ENCODE peak calls at places on chromosomes 6 and 20, in nine cellular contexts. One of them, this sample, is unnamed.

GRCh38 chr6:113111550-113111949 is 745.6 kb upstream of the MARCKS start:
- DNase-seq in ascending aorta: no peak
- DNase-seq in tibial nerve: no peak
- DNase-seq in SK-N-SH: no peak
- DNase-seq in heart left ventricle: no peak
- DNase-seq in K562: no peak
- DNase-seq in upper lobe of right lung: no peak
- DNase-seq in A673: no peak
- DNase-seq in lower lobe of right lung: no peak
- DNase-seq in this sample: no peak

GRCh38 chr6:51910846-51911245 is 176.6 kb downstream of the PKHD1 start:
- DNase-seq in SK-N-SH: no peak
- DNase-seq in tibial nerve: no peak
- DNase-seq in heart left ventricle: no peak
- DNase-seq in upper lobe of right lung: no peak
- DNase-seq in A673: no peak
- DNase-seq in ascending aorta: no peak
- DNase-seq in lower lobe of right lung: no peak
- DNase-seq in K562: no peak
- DNase-seq in this sample: no peak

GRCh38 chr6:122042380-122042779 is 357.1 kb upstream of the HSF2 start:
- DNase-seq in lower lobe of right lung: no peak
- DNase-seq in upper lobe of right lung: no peak
- DNase-seq in SK-N-SH: no peak
- DNase-seq in heart left ventricle: no peak
- DNase-seq in tibial nerve: no peak
- DNase-seq in A673: no peak
- DNase-seq in K562: no peak
- DNase-seq in ascending aorta: no peak
- DNase-seq in this sample: no peak

GRCh38 chr20:41510847-41511453 is 107.2 kb downstream of the CHD6 start:
- DNase-seq in upper lobe of right lung: no peak
- DNase-seq in ascending aorta: no peak
- DNase-seq in SK-N-SH: no peak
- DNase-seq in K562: peak; percentile 18
- DNase-seq in lower lobe of right lung: no peak
- DNase-seq in A673: no peak
- DNase-seq in heart left ventricle: no peak
- DNase-seq in tibial nerve: no peak
- DNase-seq in this sample: no peak

GRCh38 chr20:34843421-34843820 is 18.0 kb upstream of the NCOA6 start:
- DNase-seq in SK-N-SH: no peak
- DNase-seq in A673: no peak
- DNase-seq in lower lobe of right lung: no peak
- DNase-seq in heart left ventricle: no peak
- DNase-seq in tibial nerve: no peak
- DNase-seq in K562: no peak
- DNase-seq in upper lobe of right lung: no peak
- DNase-seq in ascending aorta: no peak
- DNase-seq in this sample: no peak

GRCh38 chr20:25280574-25281535 is 33.0 kb downstream of the PYGB start:
- DNase-seq in heart left ventricle: peak; percentile 25
- DNase-seq in upper lobe of right lung: peak; percentile 52
- DNase-seq in ascending aorta: peak; percentile 56
- DNase-seq in tibial nerve: no peak
- DNase-seq in SK-N-SH: no peak
- DNase-seq in A673: no peak
- DNase-seq in K562: no peak
- DNase-seq in lower lobe of right lung: peak; percentile 43
- DNase-seq in this sample: peak; percentile 7

GRCh38 chr20:61118429-61119224 is 133.4 kb upstream of the CDH4 start:
- DNase-seq in tibial nerve: no peak
- DNase-seq in A673: no peak
- DNase-seq in heart left ventricle: no peak
- DNase-seq in lower lobe of right lung: no peak
- DNase-seq in SK-N-SH: no peak
- DNase-seq in upper lobe of right lung: no peak
- DNase-seq in ascending aorta: no peak
- DNase-seq in K562: no peak
- DNase-seq in this sample: no peak

GRCh38 chr6:81749704-81750103 is 2.8 kb downstream of the TENT5A start:
- DNase-seq in SK-N-SH: no peak
- DNase-seq in upper lobe of right lung: no peak
- DNase-seq in lower lobe of right lung: no peak
- DNase-seq in K562: no peak
- DNase-seq in A673: no peak
- DNase-seq in tibial nerve: no peak
- DNase-seq in heart left ventricle: peak; percentile 55
- DNase-seq in ascending aorta: no peak
- DNase-seq in this sample: no peak

GRCh38 chr6:27178001-27178730 is 69.3 kb upstream of the PRSS16 start:
- DNase-seq in A673: peak; percentile 91
- DNase-seq in K562: no peak
- DNase-seq in tibial nerve: peak; percentile 38
- DNase-seq in upper lobe of right lung: no peak
- DNase-seq in heart left ventricle: peak; percentile 67
- DNase-seq in ascending aorta: peak; percentile 88
- DNase-seq in SK-N-SH: peak; percentile 35
- DNase-seq in lower lobe of right lung: no peak
- DNase-seq in this sample: no peak

GRCh38 chr6:24387818-24388217 is 14.9 kb upstream of the MRS2 start:
- DNase-seq in tibial nerve: no peak
- DNase-seq in K562: no peak
- DNase-seq in SK-N-SH: no peak
- DNase-seq in ascending aorta: no peak
- DNase-seq in upper lobe of right lung: no peak
- DNase-seq in lower lobe of right lung: no peak
- DNase-seq in A673: no peak
- DNase-seq in heart left ventricle: no peak
- DNase-seq in this sample: no peak

GRCh38 chr20:31472395-31473330 is 2.3 kb downstream of the DEFB124 start:
- DNase-seq in ascending aorta: no peak
- DNase-seq in tibial nerve: no peak
- DNase-seq in lower lobe of right lung: no peak
- DNase-seq in upper lobe of right lung: no peak
- DNase-seq in A673: no peak
- DNase-seq in heart left ventricle: peak; percentile 40
- DNase-seq in SK-N-SH: no peak
- DNase-seq in K562: no peak
- DNase-seq in this sample: no peak

GRCh38 chr20:112396-112795 is 24.9 kb downstream of the DEFB125 start:
- DNase-seq in heart left ventricle: no peak
- DNase-seq in lower lobe of right lung: no peak
- DNase-seq in tibial nerve: no peak
- DNase-seq in A673: no peak
- DNase-seq in upper lobe of right lung: no peak
- DNase-seq in ascending aorta: no peak
- DNase-seq in K562: no peak
- DNase-seq in SK-N-SH: no peak
- DNase-seq in this sample: no peak

GRCh38 chr20:17612287-17612974 is 42.6 kb downstream of the DSTN start:
- DNase-seq in tibial nerve: peak; percentile 6
- DNase-seq in upper lobe of right lung: peak; percentile 69
- DNase-seq in lower lobe of right lung: peak; percentile 65
- DNase-seq in K562: no peak
- DNase-seq in A673: no peak
- DNase-seq in SK-N-SH: peak; percentile 3
- DNase-seq in ascending aorta: peak; percentile 88
- DNase-seq in heart left ventricle: peak; percentile 42
- DNase-seq in this sample: peak; percentile 53

GRCh38 chr6:40804905-40805304 is 217.7 kb upstream of the LRFN2 start:
- DNase-seq in A673: no peak
- DNase-seq in K562: no peak
- DNase-seq in ascending aorta: no peak
- DNase-seq in SK-N-SH: peak; percentile 48
- DNase-seq in upper lobe of right lung: no peak
- DNase-seq in tibial nerve: no peak
- DNase-seq in heart left ventricle: no peak
- DNase-seq in lower lobe of right lung: no peak
- DNase-seq in this sample: no peak

GRCh38 chr6:158565482-158566040 is 5.7 kb downstream of the TMEM181 start:
- DNase-seq in K562: no peak
- DNase-seq in heart left ventricle: no peak
- DNase-seq in A673: no peak
- DNase-seq in tibial nerve: no peak
- DNase-seq in upper lobe of right lung: no peak
- DNase-seq in ascending aorta: peak; percentile 43
- DNase-seq in lower lobe of right lung: no peak
- DNase-seq in SK-N-SH: no peak
- DNase-seq in this sample: no peak
- TF ChIP-seq CTCF in K562: peak; percentile 24
- TF ChIP-seq CTCF in heart left ventricle: no peak
- TF ChIP-seq CTCF in A673: no peak
- TF ChIP-seq CTCF in tibial nerve: no peak
- TF ChIP-seq CTCF in upper lobe of right lung: no peak
- TF ChIP-seq CTCF in ascending aorta: no peak
- TF ChIP-seq CTCF in lower lobe of right lung: no peak
- TF ChIP-seq CTCF in SK-N-SH: peak; percentile 12
- TF ChIP-seq CTCF in this sample: no peak

GRCh38 chr20:47544852-47545251 is 43.2 kb downstream of the NCOA3 start:
- DNase-seq in heart left ventricle: no peak
- DNase-seq in tibial nerve: no peak
- DNase-seq in A673: no peak
- DNase-seq in upper lobe of right lung: no peak
- DNase-seq in K562: no peak
- DNase-seq in ascending aorta: no peak
- DNase-seq in SK-N-SH: no peak
- DNase-seq in lower lobe of right lung: no peak
- DNase-seq in this sample: no peak

GRCh38 chr20:47544240-47544639 is 42.6 kb downstream of the NCOA3 start:
- DNase-seq in SK-N-SH: no peak
- DNase-seq in K562: no peak
- DNase-seq in ascending aorta: no peak
- DNase-seq in lower lobe of right lung: no peak
- DNase-seq in A673: no peak
- DNase-seq in tibial nerve: peak; percentile 3
- DNase-seq in heart left ventricle: no peak
- DNase-seq in upper lobe of right lung: no peak
- DNase-seq in this sample: no peak

GRCh38 chr20:47545499-47545898 is 43.8 kb downstream of the NCOA3 start:
- DNase-seq in heart left ventricle: no peak
- DNase-seq in ascending aorta: no peak
- DNase-seq in tibial nerve: no peak
- DNase-seq in SK-N-SH: no peak
- DNase-seq in upper lobe of right lung: no peak
- DNase-seq in lower lobe of right lung: no peak
- DNase-seq in A673: no peak
- DNase-seq in K562: no peak
- DNase-seq in this sample: no peak

GRCh38 chr20:47547034-47547387 is 45.3 kb downstream of the NCOA3 start:
- DNase-seq in A673: no peak
- DNase-seq in SK-N-SH: no peak
- DNase-seq in tibial nerve: no peak
- DNase-seq in lower lobe of right lung: no peak
- DNase-seq in ascending aorta: no peak
- DNase-seq in K562: no peak
- DNase-seq in heart left ventricle: no peak
- DNase-seq in upper lobe of right lung: no peak
- DNase-seq in this sample: no peak

GRCh38 chr20:47546184-47547033 is 44.7 kb downstream of the NCOA3 start:
- DNase-seq in A673: no peak
- DNase-seq in SK-N-SH: no peak
- DNase-seq in upper lobe of right lung: no peak
- DNase-seq in heart left ventricle: no peak
- DNase-seq in K562: no peak
- DNase-seq in tibial nerve: no peak
- DNase-seq in lower lobe of right lung: no peak
- DNase-seq in ascending aorta: no peak
- DNase-seq in this sample: no peak
- H3K4me1 ChIP-seq in A673: peaks cover 27% of the 10 kb centered on the region
- H3K4me1 ChIP-seq in SK-N-SH: peaks cover 4% of the 10 kb centered on the region
- H3K4me1 ChIP-seq in upper lobe of right lung: peaks cover 4% of the 10 kb centered on the region
- H3K4me1 ChIP-seq in heart left ventricle: peaks cover 12% of the 10 kb centered on the region
- H3K4me1 ChIP-seq in K562: peaks cover 6% of the 10 kb centered on the region
- H3K4me1 ChIP-seq in tibial nerve: peaks cover 5% of the 10 kb centered on the region
- H3K4me1 ChIP-seq in lower lobe of right lung: peaks cover 22% of the 10 kb centered on the region
- H3K4me1 ChIP-seq in ascending aorta: peaks cover 13% of the 10 kb centered on the region
- H3K4me1 ChIP-seq in this sample: peaks cover 29% of the 10 kb centered on the region

DNA sequence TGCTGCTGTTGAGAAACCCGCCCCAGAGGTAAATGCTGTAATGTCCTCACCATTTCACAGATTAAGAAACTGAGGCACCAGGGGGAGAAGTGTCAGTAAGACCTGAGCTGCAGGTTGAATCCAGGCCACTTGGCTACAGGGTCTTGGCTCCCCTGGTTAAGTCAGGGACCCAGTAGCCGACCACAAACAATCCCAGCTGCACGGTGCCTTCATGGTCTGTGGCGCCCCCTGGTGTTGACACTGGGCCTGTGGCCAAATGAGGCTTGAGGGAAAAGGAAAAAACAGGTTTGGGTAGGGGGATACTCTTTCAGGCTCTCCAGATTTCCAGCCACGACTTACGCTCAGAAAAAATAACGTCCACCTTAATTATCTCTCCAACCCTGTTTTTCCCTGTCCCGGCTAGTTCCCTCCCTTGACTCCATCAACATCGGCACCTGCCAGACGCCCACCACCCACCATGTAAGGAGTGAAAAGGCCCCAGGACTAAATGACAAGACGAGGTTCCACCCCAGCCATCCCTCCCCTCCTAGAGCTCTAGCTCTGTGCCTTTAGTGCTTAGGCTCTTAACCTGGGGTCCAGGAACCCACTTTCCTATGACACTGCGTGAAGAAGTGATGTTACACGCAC is 47.7 kb upstream of the POLR1H start:
- DNase-seq in lower lobe of right lung: no peak
- DNase-seq in A673: peak; percentile 24
- DNase-seq in SK-N-SH: peak; percentile 64
- DNase-seq in tibial nerve: no peak
- DNase-seq in heart left ventricle: no peak
- DNase-seq in upper lobe of right lung: no peak
- DNase-seq in K562: peak; percentile 46
- DNase-seq in ascending aorta: no peak
- DNase-seq in this sample: no peak
- H3K27me3 ChIP-seq in lower lobe of right lung: no peaks in the 10 kb centered on the region
- H3K27me3 ChIP-seq in A673: peaks cover 4% of the 10 kb centered on the region
- H3K27me3 ChIP-seq in SK-N-SH: no peaks in the 10 kb centered on the region
- H3K27me3 ChIP-seq in tibial nerve: peaks cover 11% of the 10 kb centered on the region
- H3K27me3 ChIP-seq in heart left ventricle: no peaks in the 10 kb centered on the region
- H3K27me3 ChIP-seq in upper lobe of right lung: no peaks in the 10 kb centered on the region
- H3K27me3 ChIP-seq in K562: no peaks in the 10 kb centered on the region
- H3K27me3 ChIP-seq in ascending aorta: no peaks in the 10 kb centered on the region
- H3K27me3 ChIP-seq in this sample: peaks cover 2% of the 10 kb centered on the region

DNA sequence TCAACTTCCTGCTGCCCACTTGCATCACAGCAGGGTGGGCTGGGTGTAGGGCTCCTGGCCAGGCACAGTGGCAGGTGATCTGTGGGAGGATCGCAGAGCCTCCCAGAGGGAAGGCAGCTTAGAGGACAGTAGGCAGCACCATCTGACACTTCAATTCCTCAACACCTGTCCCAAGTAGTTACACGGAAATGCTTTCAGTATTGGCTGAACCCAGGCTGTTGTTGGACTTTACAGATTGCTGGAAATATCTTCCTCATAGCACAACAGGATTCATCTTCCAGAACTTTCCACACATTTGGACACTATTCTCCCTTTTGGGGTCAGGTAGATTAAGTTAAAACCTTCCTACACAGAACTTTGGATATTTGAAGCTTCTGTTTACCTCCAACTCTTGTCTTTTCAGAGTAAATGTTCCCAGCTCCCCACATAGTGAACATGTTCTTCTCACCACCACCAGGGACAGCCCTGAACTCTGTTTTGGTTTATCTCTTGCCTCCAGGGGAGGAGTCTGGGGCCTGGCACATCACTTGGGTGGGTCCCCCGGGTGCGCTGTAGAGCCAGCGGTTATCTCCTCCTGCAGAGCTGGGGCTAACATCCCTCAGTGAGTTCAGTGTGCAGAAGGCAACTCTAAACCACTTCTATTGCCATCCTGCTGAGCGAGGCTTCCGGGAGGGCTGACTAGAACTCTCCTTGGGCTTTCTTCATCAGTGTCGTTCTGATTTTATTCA is 3.5 kb upstream of the SLC22A2 start:
- DNase-seq in upper lobe of right lung: no peak
- DNase-seq in SK-N-SH: peak; percentile 24
- DNase-seq in tibial nerve: no peak
- DNase-seq in heart left ventricle: no peak
- DNase-seq in K562: peak; percentile 70
- DNase-seq in A673: peak; percentile 37
- DNase-seq in lower lobe of right lung: no peak
- DNase-seq in ascending aorta: no peak
- DNase-seq in this sample: no peak
- TF ChIP-seq CTCF in upper lobe of right lung: no peak
- TF ChIP-seq CTCF in SK-N-SH: peak; percentile 10
- TF ChIP-seq CTCF in tibial nerve: no peak
- TF ChIP-seq CTCF in heart left ventricle: no peak
- TF ChIP-seq CTCF in K562: peak; percentile 53
- TF ChIP-seq CTCF in A673: peak; percentile 15
- TF ChIP-seq CTCF in lower lobe of right lung: no peak
- TF ChIP-seq CTCF in ascending aorta: no peak
- TF ChIP-seq CTCF in this sample: no peak